ENCODE peak calls at places on chromosomes 3 and 15, in six cellular contexts. Z, Y, A, E, O and J are unnamed samples.

GRCh38 chr15:31147456-31147855 is 45.9 kb upstream of the TRPM1 start:
- DNase-seq in O (no peak), A (no peak), E (no peak), Z (no peak), Y (no peak), J (peak; percentile 38)

GRCh38 chr3:186254676-186255665 is 107.1 kb downstream of the DGKG start:
- DNase-seq in Y (no peak), A (no peak), O (peak; percentile 29), E (peak; percentile 9), Z (no peak), J (no peak)

GRCh38 chr15:94029495-94029894 is 201.9 kb upstream of the MCTP2 start:
- DNase-seq in Y (no peak), A (peak; percentile 96), Z (no peak), O (no peak), E (no peak), J (no peak)

GRCh38 chr3:171251842-171252241 is 208.4 kb downstream of the TNIK start:
- DNase-seq in Z (no peak), A (no peak), Y (no peak), O (peak; percentile 72), E (peak; percentile 25), J (no peak)

GRCh38 chr3:72481542-72481941 is 366.7 kb downstream of the SHQ1 start:
- DNase-seq in Y (no peak), O (no peak), E (no peak), A (peak; percentile 11), Z (no peak), J (no peak)

GRCh38 chr3:81886081-81886480 is 124.6 kb upstream of the GBE1 start:
- DNase-seq in Z (no peak), Y (no peak), O (no peak), E (no peak), A (no peak), J (no peak)

GRCh38 chr3:99909714-99910508 is 92.2 kb downstream of the CMSS1 start:
- DNase-seq in A (peak; percentile 54), Y (no peak), E (peak; percentile 46), Z (no peak), O (no peak), J (no peak)

GRCh38 chr15:37733628-37734027 is 200.8 kb upstream of the TMCO5A start:
- DNase-seq in E (no peak), Z (no peak), Y (no peak), A (no peak), O (no peak), J (no peak)

GRCh38 chr3:135629696-135630408 is 335.7 kb upstream of the PPP2R3A start:
- DNase-seq in A (no peak), Z (no peak), E (no peak), O (no peak), Y (no peak), J (no peak)

GRCh38 chr15:40511093-40511471 is 40.3 kb downstream of the CHST14 start:
- DNase-seq in Z (no peak), Y (peak; percentile 21), A (no peak), O (peak; percentile 20), E (peak; percentile 14), J (no peak)

GRCh38 chr3:13185737-13186136 is 112.5 kb upstream of the IQSEC1 start:
- DNase-seq in E (no peak), Y (no peak), A (no peak), O (no peak), Z (no peak), J (no peak)

GRCh38 chr3:21310176-21310575 is 440.8 kb downstream of the ZNF385D start:
- DNase-seq in O (no peak), A (no peak), E (no peak), Y (no peak), Z (no peak), J (no peak)

GRCh38 chr15:87706001-87706400 is 550.5 kb downstream of the NTRK3 start:
- DNase-seq in Y (no peak), Z (no peak), E (no peak), O (no peak), A (no peak), J (no peak)

GRCh38 chr3:58150130-58150663 is 60.6 kb downstream of the DNASE1L3 start:
- DNase-seq in E (no peak), A (no peak), Z (no peak), O (no peak), Y (no peak), J (no peak)

GRCh38 chr3:45988100-45988761 is 7.4 kb downstream of the FYCO1 start:
- DNase-seq in Z (no peak), A (no peak), Y (no peak), O (no peak), E (peak; percentile 39), J (no peak)

GRCh38 chr15:71780349-71780976 is 29.9 kb upstream of the NR2E3 start:
- DNase-seq in A (peak; percentile 77), E (peak; percentile 79), O (peak; percentile 59), Y (no peak), Z (peak; percentile 75), J (peak; percentile 88)

GRCh38 chr3:44045476-44046275 is 196.0 kb upstream of the TOPAZ1 start:
- DNase-seq in E (no peak), O (no peak), A (no peak), Y (peak; percentile 29), Z (no peak), J (no peak)

GRCh38 chr15:71201471-71201870 is 86.2 kb downstream of the THSD4 start:
- DNase-seq in Y (peak; percentile 24), O (no peak), Z (peak; percentile 13), E (no peak), A (no peak), J (no peak)

GRCh38 chr3:141091416-141091815 is 40.3 kb downstream of the SPSB4 start:
- DNase-seq in A (no peak), Y (no peak), E (no peak), Z (no peak), O (no peak), J (no peak)

GRCh38 chr15:66883322-66883911 is 181.4 kb downstream of the SMAD6 start:
- DNase-seq in E (peak; percentile 100), Y (peak; percentile 43), O (no peak), A (peak; percentile 99), Z (peak; percentile 98), J (peak; percentile 82)

GRCh38 chr15:94026458-94026967 is 204.8 kb upstream of the MCTP2 start:
- DNase-seq in O (no peak), Y (no peak), A (peak; percentile 95), Z (no peak), E (peak; percentile 1), J (no peak)

GRCh38 chr3:190552969-190553759 is 39.3 kb downstream of the IL1RAP start:
- DNase-seq in E (no peak), Z (peak; percentile 91), O (no peak), A (no peak), Y (no peak), J (peak; percentile 71)

GRCh38 chr15:78477295-78477694 is 30.1 kb upstream of the HYKK start:
- DNase-seq in Y (no peak), O (no peak), Z (no peak), E (no peak), A (no peak), J (no peak)
- H3K36me3 ChIP-seq in Y (peaks cover 17% of the 10 kb centered on the region), O (peaks cover 68% of the 10 kb centered on the region), Z (peaks cover 85% of the 10 kb centered on the region), E (peaks cover 74% of the 10 kb centered on the region), A (peaks cover 68% of the 10 kb centered on the region), J (peaks cover 23% of the 10 kb centered on the region)

GRCh38 chr3:152611905-152612304 is 223.0 kb upstream of the P2RY1 start:
- DNase-seq in A (no peak), O (no peak), Z (no peak), E (no peak), Y (no peak), J (no peak)
- H3K4me3 ChIP-seq in A (no peak overlapping the region), O (no peak overlapping the region), Z (no peak overlapping the region), E (no peak overlapping the region), Y (no peak overlapping the region), J (no peak overlapping the region)

GRCh38 chr3:172254542-172254941 is 193.7 kb downstream of the GHSR start:
- DNase-seq in A (no peak), E (no peak), O (no peak), Y (no peak), Z (no peak), J (no peak)
- H3K36me3 ChIP-seq in A (peaks cover 68% of the 10 kb centered on the region), E (peaks cover 21% of the 10 kb centered on the region), O (peaks cover 9% of the 10 kb centered on the region), Y (no peaks in the 10 kb centered on the region), Z (peaks cover 43% of the 10 kb centered on the region), J (no peaks in the 10 kb centered on the region)

GRCh38 chr3:50365842-50366220 is 6.5 kb upstream of the TMEM115 start:
- DNase-seq in O (no peak), E (no peak), Y (no peak), Z (no peak), A (no peak), J (no peak)
- H3K4me3 ChIP-seq in O (peak overlapping the region; percentile 77), E (no peak overlapping the region), Y (peak overlapping the region; percentile 66), Z (no peak overlapping the region), A (no peak overlapping the region), J (peak overlapping the region; percentile 63)

DNA sequence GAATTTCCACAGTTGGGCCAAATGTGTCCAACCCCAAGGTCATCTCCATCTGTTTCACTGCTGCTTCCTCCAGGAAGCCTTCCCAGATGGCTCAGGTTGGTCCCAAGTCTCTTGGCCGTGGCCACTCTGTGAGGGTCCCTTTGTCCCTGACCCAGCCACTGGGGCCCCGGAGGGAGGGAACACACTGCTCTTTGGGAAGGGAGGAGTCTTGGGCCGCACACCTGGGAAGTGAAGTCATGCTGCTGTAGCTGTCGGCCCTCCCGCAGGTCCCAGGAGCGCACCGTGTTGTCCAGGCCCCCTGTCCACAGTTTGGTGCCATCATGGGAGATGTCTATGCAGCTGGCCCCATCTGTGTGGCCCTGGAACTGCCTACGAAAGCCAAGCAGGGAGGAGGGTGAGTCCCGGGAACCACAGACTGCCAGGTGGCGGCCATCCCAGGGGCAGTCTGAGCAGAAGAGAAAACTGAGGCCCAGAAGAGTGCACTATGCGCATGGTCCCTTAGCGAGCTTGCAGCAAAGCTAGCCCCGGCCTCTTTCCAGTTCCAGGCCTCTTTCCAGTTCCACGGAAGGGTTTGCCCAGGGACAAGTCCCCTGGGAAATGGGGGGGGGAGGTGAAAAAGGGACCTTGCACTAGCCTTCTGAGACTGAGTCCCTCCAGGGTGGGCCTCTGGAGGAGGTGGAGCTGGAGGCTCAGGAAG is 44.6 kb downstream of the TLE3 start:
- DNase-seq in Z (no peak), A (no peak), O (no peak), E (no peak), Y (no peak), J (peak; percentile 43)
- H3K36me3 ChIP-seq in Z (peaks cover 93% of the 10 kb centered on the region), A (peaks cover 80% of the 10 kb centered on the region), O (peaks cover 80% of the 10 kb centered on the region), E (peaks cover 21% of the 10 kb centered on the region), Y (peaks cover 53% of the 10 kb centered on the region), J (peaks cover 53% of the 10 kb centered on the region)

GRCh38 chr3:65560133-65560532 is 478.6 kb downstream of the MAGI1 start:
- DNase-seq in Z (no peak), Y (no peak), A (no peak), E (no peak), O (no peak), J (no peak)

GRCh38 chr3:65558821-65559220 is 479.9 kb downstream of the MAGI1 start:
- DNase-seq in Z (no peak), E (no peak), A (no peak), Y (no peak), O (no peak), J (no peak)

GRCh38 chr3:65557915-65558564 is 480.7 kb downstream of the MAGI1 start:
- DNase-seq in Y (no peak), O (no peak), Z (no peak), E (no peak), A (no peak), J (no peak)

GRCh38 chr3:65560901-65561300 is 477.8 kb downstream of the MAGI1 start:
- DNase-seq in O (no peak), Z (no peak), Y (no peak), E (no peak), A (no peak), J (no peak)

GRCh38 chr3:65559643-65560042 is 479.1 kb downstream of the MAGI1 start:
- DNase-seq in E (no peak), Y (no peak), A (no peak), O (no peak), Z (no peak), J (no peak)
- H3K4me3 ChIP-seq in E (no peak overlapping the region), Y (no peak overlapping the region), A (no peak overlapping the region), O (no peak overlapping the region), Z (no peak overlapping the region), J (no peak overlapping the region)